ENCODE peak calls at places on chromosomes 7 and 10, in five cellular contexts. One of them, this sample, is unnamed. For H3K27me3 and H3K4me1, the result is how much of the 10 kb centered on the place peaks cover.

GRCh38 chr10:79178614-79179403 is 110.0 kb downstream of the ZMIZ1 start:
- DNase-seq in GM23338: no peak
- DNase-seq in HCT116: no peak
- DNase-seq in SK-N-SH: peak
- DNase-seq in GM12878: no peak
- DNase-seq in this sample: no peak

GRCh38 chr10:79360499-79361342 is 13.5 kb downstream of the PPIF start:
- DNase-seq in GM23338: no peak
- DNase-seq in HCT116: no peak
- DNase-seq in SK-N-SH: no peak
- DNase-seq in GM12878: no peak
- DNase-seq in this sample: no peak

GRCh38 chr7:51224811-51225581 is 91.6 kb downstream of the COBL start:
- DNase-seq in GM23338: peak
- DNase-seq in HCT116: peak
- DNase-seq in SK-N-SH: no peak
- DNase-seq in GM12878: no peak
- DNase-seq in this sample: no peak

GRCh38 chr7:30082686-30083085 is 52.1 kb upstream of the MTURN start:
- DNase-seq in GM23338: no peak
- DNase-seq in HCT116: no peak
- DNase-seq in SK-N-SH: no peak
- DNase-seq in GM12878: no peak
- DNase-seq in this sample: no peak

GRCh38 chr7:88465586-88465985 is 158.9 kb upstream of the STEAP4 start:
- DNase-seq in GM23338: no peak
- DNase-seq in HCT116: no peak
- DNase-seq in SK-N-SH: no peak
- DNase-seq in GM12878: no peak
- DNase-seq in this sample: no peak

GRCh38 chr7:77479536-77480088 is 57.5 kb upstream of the PTPN12 start:
- DNase-seq in GM23338: peak
- DNase-seq in HCT116: no peak
- DNase-seq in SK-N-SH: no peak
- DNase-seq in GM12878: no peak
- DNase-seq in this sample: no peak

GRCh38 chr10:46551701-46552525 is 4.5 kb downstream of the GPRIN2 start:
- DNase-seq in GM23338: no peak
- DNase-seq in HCT116: no peak
- DNase-seq in SK-N-SH: no peak
- DNase-seq in GM12878: no peak
- DNase-seq in this sample: no peak

GRCh38 chr7:5296627-5297226 is 14.0 kb downstream of the SLC29A4 start:
- DNase-seq in GM23338: peak
- DNase-seq in HCT116: no peak
- DNase-seq in SK-N-SH: peak
- DNase-seq in GM12878: peak
- DNase-seq in this sample: no peak

GRCh38 chr7:24732646-24733413 is 24.4 kb downstream of the GSDME start:
- DNase-seq in GM23338: no peak
- DNase-seq in HCT116: no peak
- DNase-seq in SK-N-SH: no peak
- DNase-seq in GM12878: no peak
- DNase-seq in this sample: no peak

GRCh38 chr10:124874-125273 is 10.4 kb upstream of the ZMYND11 start:
- DNase-seq in GM23338: no peak
- DNase-seq in HCT116: no peak
- DNase-seq in SK-N-SH: no peak
- DNase-seq in GM12878: no peak
- DNase-seq in this sample: no peak

GRCh38 chr10:119637631-119638030 is 13.5 kb upstream of the BAG3 start:
- DNase-seq in GM23338: no peak
- DNase-seq in HCT116: no peak
- DNase-seq in SK-N-SH: no peak
- DNase-seq in GM12878: no peak
- DNase-seq in this sample: no peak
- TF ChIP-seq REST in GM23338: no peak
- TF ChIP-seq REST in HCT116: no peak
- TF ChIP-seq REST in SK-N-SH: no peak
- TF ChIP-seq REST in GM12878: no peak
- TF ChIP-seq REST in this sample: no peak

GRCh38 chr7:26860361-26860760 is 4.0 kb downstream of the SKAP2 start:
- DNase-seq in GM23338: peak
- DNase-seq in HCT116: peak
- DNase-seq in SK-N-SH: no peak
- DNase-seq in GM12878: no peak
- DNase-seq in this sample: peak
- H3K27me3 ChIP-seq in GM23338: half or more
- H3K27me3 ChIP-seq in HCT116: under half
- H3K27me3 ChIP-seq in SK-N-SH: under half
- H3K27me3 ChIP-seq in GM12878: under half
- H3K27me3 ChIP-seq in this sample: under half

GRCh38 chr10:97752956-97753355 is 16.0 kb downstream of the ZFYVE27 start:
- DNase-seq in GM23338: no peak
- DNase-seq in HCT116: no peak
- DNase-seq in SK-N-SH: no peak
- DNase-seq in GM12878: no peak
- DNase-seq in this sample: no peak

GRCh38 chr10:97748116-97748515 is 11.2 kb downstream of the ZFYVE27 start:
- DNase-seq in GM23338: no peak
- DNase-seq in HCT116: no peak
- DNase-seq in SK-N-SH: peak
- DNase-seq in GM12878: no peak
- DNase-seq in this sample: no peak

GRCh38 chr10:97743169-97743945 is 6.4 kb downstream of the ZFYVE27 start:
- DNase-seq in GM23338: no peak
- DNase-seq in HCT116: no peak
- DNase-seq in SK-N-SH: no peak
- DNase-seq in GM12878: no peak
- DNase-seq in this sample: no peak

GRCh38 chr10:97744405-97745035 is 7.6 kb downstream of the ZFYVE27 start:
- DNase-seq in GM23338: no peak
- DNase-seq in HCT116: no peak
- DNase-seq in SK-N-SH: peak
- DNase-seq in GM12878: no peak
- DNase-seq in this sample: no peak

GRCh38 chr10:97747573-97747972 is 10.6 kb downstream of the ZFYVE27 start:
- DNase-seq in GM23338: no peak
- DNase-seq in HCT116: no peak
- DNase-seq in SK-N-SH: no peak
- DNase-seq in GM12878: no peak
- DNase-seq in this sample: no peak
- H3K4me1 ChIP-seq in GM23338: under half
- H3K4me1 ChIP-seq in HCT116: under half
- H3K4me1 ChIP-seq in SK-N-SH: under half
- H3K4me1 ChIP-seq in GM12878: under half
- H3K4me1 ChIP-seq in this sample: under half

GRCh38 chr7:66282594-66282935 is 77.4 kb downstream of the TPST1 start:
- DNase-seq in GM23338: no peak
- DNase-seq in HCT116: no peak
- DNase-seq in SK-N-SH: no peak
- DNase-seq in GM12878: no peak
- DNase-seq in this sample: no peak

GRCh38 chr7:66283003-66283920 is 78.1 kb downstream of the TPST1 start:
- DNase-seq in GM23338: no peak
- DNase-seq in HCT116: peak
- DNase-seq in SK-N-SH: no peak
- DNase-seq in GM12878: no peak
- DNase-seq in this sample: peak

GRCh38 chr7:66279912-66280311 is 74.8 kb downstream of the TPST1 start:
- DNase-seq in GM23338: no peak
- DNase-seq in HCT116: no peak
- DNase-seq in SK-N-SH: no peak
- DNase-seq in GM12878: no peak
- DNase-seq in this sample: no peak

GRCh38 chr7:66277492-66277891 is 72.4 kb downstream of the TPST1 start:
- DNase-seq in GM23338: no peak
- DNase-seq in HCT116: no peak
- DNase-seq in SK-N-SH: no peak
- DNase-seq in GM12878: no peak
- DNase-seq in this sample: no peak

DNA sequence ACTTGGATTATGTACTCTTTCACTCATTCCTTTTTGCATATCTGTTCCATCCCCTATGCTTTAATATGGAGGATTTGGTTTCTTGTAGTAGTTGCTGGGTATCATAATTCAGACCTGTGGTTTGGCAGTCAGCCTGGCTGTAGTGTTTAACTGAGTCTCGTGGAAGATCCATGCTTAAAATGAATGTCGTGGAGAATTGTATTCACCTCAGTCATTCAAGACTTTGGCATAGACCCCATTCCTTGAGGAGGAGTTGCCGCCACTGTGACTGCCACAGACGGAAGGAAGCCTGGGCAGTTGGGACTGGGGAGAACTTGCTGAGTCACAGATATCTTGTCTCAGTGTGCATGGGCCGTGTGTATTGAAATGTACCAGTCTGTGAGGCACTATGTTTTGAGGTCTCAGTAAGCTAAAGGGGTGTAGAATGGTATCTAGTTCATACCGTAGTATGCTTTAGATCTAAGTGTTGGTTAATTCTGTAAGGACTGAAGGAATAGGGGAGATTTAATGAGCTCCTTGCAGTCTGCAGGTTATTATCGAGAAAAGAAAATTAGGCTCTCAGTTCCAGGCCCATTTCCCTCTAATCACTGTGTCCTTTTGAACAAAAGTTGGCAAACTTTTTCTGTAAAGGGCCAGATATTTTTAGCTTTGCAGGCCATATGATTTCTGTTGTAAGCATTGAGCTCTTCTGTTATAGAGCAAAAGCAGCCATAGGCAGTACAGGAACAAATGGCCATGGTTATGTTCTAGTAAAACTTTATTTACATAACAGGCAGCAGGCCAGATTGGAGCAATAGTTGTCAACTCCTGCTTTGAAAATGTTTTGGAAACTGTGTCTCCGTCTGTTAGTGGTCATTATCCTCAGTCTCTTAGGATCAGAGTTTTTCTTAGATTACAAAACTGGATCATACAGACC is 76.8 kb downstream of the TPST1 start:
- DNase-seq in GM23338: no peak
- DNase-seq in HCT116: peak
- DNase-seq in SK-N-SH: no peak
- DNase-seq in GM12878: no peak
- DNase-seq in this sample: no peak
- TF ChIP-seq REST in GM23338: no peak
- TF ChIP-seq REST in HCT116: no peak
- TF ChIP-seq REST in SK-N-SH: peak
- TF ChIP-seq REST in GM12878: no peak
- TF ChIP-seq REST in this sample: no peak

GRCh38 chr10:96407560-96408069 is 48.8 kb upstream of the OPALIN start:
- DNase-seq in GM23338: no peak
- DNase-seq in HCT116: no peak
- DNase-seq in SK-N-SH: no peak
- DNase-seq in GM12878: no peak
- DNase-seq in this sample: no peak
- H3K27me3 ChIP-seq in GM23338: under half
- H3K27me3 ChIP-seq in HCT116: under half
- H3K27me3 ChIP-seq in SK-N-SH: under half
- H3K27me3 ChIP-seq in GM12878: under half
- H3K27me3 ChIP-seq in this sample: under half

GRCh38 chr10:104303594-104304178 is 34.6 kb downstream of the ITPRIP start:
- DNase-seq in GM23338: no peak
- DNase-seq in HCT116: no peak
- DNase-seq in SK-N-SH: no peak
- DNase-seq in GM12878: no peak
- DNase-seq in this sample: no peak

GRCh38 chr10:104304346-104304745 is 33.9 kb downstream of the ITPRIP start:
- DNase-seq in GM23338: no peak
- DNase-seq in HCT116: no peak
- DNase-seq in SK-N-SH: no peak
- DNase-seq in GM12878: no peak
- DNase-seq in this sample: no peak

GRCh38 chr10:104300002-104300735 is 31.2 kb downstream of the GSTO2 start:
- DNase-seq in GM23338: no peak
- DNase-seq in HCT116: no peak
- DNase-seq in SK-N-SH: no peak
- DNase-seq in GM12878: no peak
- DNase-seq in this sample: no peak

GRCh38 chr10:104300736-104301292 is 31.8 kb downstream of the GSTO2 start:
- DNase-seq in GM23338: no peak
- DNase-seq in HCT116: no peak
- DNase-seq in SK-N-SH: peak
- DNase-seq in GM12878: no peak
- DNase-seq in this sample: no peak

GRCh38 chr10:104301907-104302690 is 33.1 kb downstream of the GSTO2 start:
- DNase-seq in GM23338: no peak
- DNase-seq in HCT116: no peak
- DNase-seq in SK-N-SH: no peak
- DNase-seq in GM12878: no peak
- DNase-seq in this sample: no peak
- H3K4me1 ChIP-seq in GM23338: under half
- H3K4me1 ChIP-seq in HCT116: under half
- H3K4me1 ChIP-seq in SK-N-SH: under half
- H3K4me1 ChIP-seq in GM12878: under half
- H3K4me1 ChIP-seq in this sample: under half

GRCh38 chr7:78516450-78516849 is 717.9 kb downstream of the PHTF2 start:
- DNase-seq in GM23338: no peak
- DNase-seq in HCT116: no peak
- DNase-seq in SK-N-SH: no peak
- DNase-seq in GM12878: no peak
- DNase-seq in this sample: no peak

GRCh38 chr7:78514653-78515052 is 716.1 kb downstream of the PHTF2 start:
- DNase-seq in GM23338: no peak
- DNase-seq in HCT116: no peak
- DNase-seq in SK-N-SH: no peak
- DNase-seq in GM12878: no peak
- DNase-seq in this sample: no peak

GRCh38 chr7:78510580-78511188 is 712.1 kb downstream of the PHTF2 start:
- DNase-seq in GM23338: peak
- DNase-seq in HCT116: peak
- DNase-seq in SK-N-SH: peak
- DNase-seq in GM12878: no peak
- DNase-seq in this sample: peak
- TF ChIP-seq REST in GM23338: no peak
- TF ChIP-seq REST in HCT116: no peak
- TF ChIP-seq REST in SK-N-SH: no peak
- TF ChIP-seq REST in GM12878: no peak
- TF ChIP-seq REST in this sample: no peak